ENCODE peak calls at places on chromosomes 2 and 18, in eight cellular contexts. E, H, V, C, Q, N, Z and F are unnamed samples.

GRCh38 chr2:24276349-24276899 is 83.9 kb downstream of the ITSN2 start:
- DNase-seq in E (no peak), H (no peak), V (no peak), C (peak; percentile 12), Q (peak; percentile 59), N (no peak), Z (no peak), F (no peak)

GRCh38 chr18:3283253-3283863 is 21.4 kb downstream of the MYL12B start:
- DNase-seq in E (no peak), H (no peak), V (no peak), C (no peak), Q (no peak), N (no peak), Z (no peak), F (no peak)

GRCh38 chr2:113169002-113169530 is 4.7 kb upstream of the PSD4 start:
- DNase-seq in E (no peak), H (no peak), V (no peak), C (no peak), Q (no peak), N (no peak), Z (no peak), F (no peak)

GRCh38 chr2:44510246-44510645 is 148.5 kb downstream of the CAMKMT start:
- DNase-seq in E (no peak), H (no peak), V (no peak), C (peak; percentile 2), Q (peak; percentile 38), N (no peak), Z (no peak), F (no peak)

GRCh38 chr2:12762976-12763375 is 46.2 kb downstream of the TRIB2 start:
- DNase-seq in E (no peak), H (no peak), V (no peak), C (no peak), Q (no peak), N (no peak), Z (no peak), F (no peak)

GRCh38 chr2:46232860-46233259 is 64.3 kb upstream of the EPAS1 start:
- DNase-seq in E (peak; percentile 32), H (no peak), V (no peak), C (no peak), Q (no peak), N (no peak), Z (no peak), F (no peak)

GRCh38 chr2:54665436-54665856 is 58.0 kb upstream of the EML6 start:
- DNase-seq in E (peak; percentile 80), H (no peak), V (no peak), C (peak; percentile 68), Q (no peak), N (peak; percentile 46), Z (peak; percentile 57), F (peak; percentile 63)

GRCh38 chr2:45610281-45611019 is 617 bp downstream of the SRBD1 start:
- DNase-seq in E (peak; percentile 75), H (peak; percentile 22), V (peak; percentile 70), C (peak; percentile 59), Q (peak; percentile 70), N (peak; percentile 53), Z (peak; percentile 70), F (peak; percentile 57)

GRCh38 chr2:219562049-219563020 is 9.0 kb downstream of the OBSL1 start:
- DNase-seq in E (no peak), H (no peak), V (no peak), C (no peak), Q (no peak), N (no peak), Z (no peak), F (no peak)

GRCh38 chr2:134411279-134411827 is 157.5 kb downstream of the MGAT5 start:
- DNase-seq in E (no peak), H (no peak), V (peak; percentile 73), C (no peak), Q (no peak), N (no peak), Z (no peak), F (no peak)

GRCh38 chr18:26502834-26503233 is 45.5 kb downstream of the KCTD1 start:
- DNase-seq in E (no peak), H (no peak), V (no peak), C (no peak), Q (peak; percentile 10), N (no peak), Z (no peak), F (no peak)

GRCh38 chr2:7309567-7309966 is 392.4 kb downstream of the RNF144A start:
- DNase-seq in E (no peak), H (no peak), V (no peak), C (no peak), Q (no peak), N (no peak), Z (no peak), F (no peak)

GRCh38 chr18:26342646-26343045 is 116.4 kb downstream of the TAF4B start:
- DNase-seq in E (no peak), H (no peak), V (no peak), C (no peak), Q (peak; percentile 47), N (no peak), Z (no peak), F (no peak)

GRCh38 chr2:421406-421805 is 133.5 kb upstream of the ALKAL2 start:
- DNase-seq in E (no peak), H (no peak), V (no peak), C (no peak), Q (no peak), N (no peak), Z (no peak), F (no peak)

GRCh38 chr2:189885368-189885767 is 101.1 kb downstream of the PMS1 start:
- DNase-seq in E (no peak), H (no peak), V (no peak), C (no peak), Q (no peak), N (no peak), Z (no peak), F (no peak)

GRCh38 chr18:46265190-46266156 is 161.3 kb downstream of the HAUS1 start:
- DNase-seq in E (no peak), H (no peak), V (no peak), C (no peak), Q (no peak), N (no peak), Z (no peak), F (no peak)

GRCh38 chr2:109066917-109067828 is 61.8 kb upstream of the SH3RF3 start:
- DNase-seq in E (no peak), H (no peak), V (no peak), C (no peak), Q (no peak), N (no peak), Z (no peak), F (no peak)

GRCh38 chr2:137117385-137117784 is 352.0 kb downstream of the THSD7B start:
- DNase-seq in E (no peak), H (no peak), V (no peak), C (no peak), Q (peak; percentile 11), N (no peak), Z (peak; percentile 60), F (no peak)

GRCh38 chr2:48148841-48149240 is 242.5 kb upstream of the FBXO11 start:
- DNase-seq in E (no peak), H (no peak), V (no peak), C (no peak), Q (no peak), N (no peak), Z (no peak), F (no peak)

GRCh38 chr2:65349863-65350262 is 82.5 kb downstream of the SPRED2 start:
- DNase-seq in E (peak; percentile 83), H (no peak), V (peak; percentile 80), C (peak; percentile 86), Q (peak; percentile 40), N (peak; percentile 26), Z (peak; percentile 56), F (peak; percentile 96)

GRCh38 chr2:237512774-237513466 is 25.9 kb downstream of the MLPH start:
- DNase-seq in E (peak; percentile 91), H (peak; percentile 63), V (peak; percentile 69), C (peak; percentile 85), Q (peak; percentile 61), N (peak; percentile 94), Z (peak; percentile 86), F (peak; percentile 77)

GRCh38 chr2:168722592-168722991 is 79.8 kb upstream of the NOSTRIN start:
- DNase-seq in E (peak; percentile 64), H (no peak), V (no peak), C (peak; percentile 52), Q (peak; percentile 44), N (peak; percentile 10), Z (peak; percentile 70), F (peak; percentile 38)

GRCh38 chr2:96800762-96801463 is 15.2 kb upstream of the CNNM3 start:
- DNase-seq in E (peak; percentile 61), H (no peak), V (peak; percentile 49), C (peak; percentile 41), Q (peak; percentile 43), N (peak; percentile 91), Z (peak; percentile 27), F (no peak)

GRCh38 chr2:59502981-59503380 is 1050.5 kb downstream of the BCL11A start:
- DNase-seq in E (no peak), H (no peak), V (no peak), C (no peak), Q (no peak), N (no peak), Z (no peak), F (no peak)